ENCODE peak calls at places on chromosomes 13 and 19, in five cellular contexts. K, L, I, W and Z are unnamed samples.

GRCh38 chr19:30557212-30557611 is 185.0 kb downstream of the ZNF536 start:
- DNase-seq in K (no peak), I (no peak), W (no peak), L (no peak), Z (no peak)

GRCh38 chr19:29076161-29076560 is 136.8 kb downstream of the UQCRFS1 start:
- DNase-seq in L (no peak), K (no peak), W (no peak), I (no peak), Z (no peak)

GRCh38 chr19:45496349-45496953 is 396 bp downstream of the RTN2 start:
- DNase-seq in W (peak; percentile 80), K (no peak), I (peak; percentile 67), L (peak; percentile 59), Z (peak; percentile 92)

GRCh38 chr19:50203281-50204080 is at the start of gene MYH14:
- DNase-seq in L (peak; percentile 94), W (peak; percentile 82), I (peak; percentile 75), K (peak; percentile 81), Z (peak; percentile 98)

GRCh38 chr13:112200200-112200599 is 133.3 kb downstream of the SOX1 start:
- DNase-seq in W (no peak), I (no peak), L (no peak), K (peak; percentile 17), Z (no peak)

GRCh38 chr13:105937451-105937850 is 598.0 kb downstream of the EFNB2 start:
- DNase-seq in L (no peak), K (no peak), I (no peak), W (peak; percentile 50), Z (no peak)

GRCh38 chr13:69198706-69199105 is 908.9 kb upstream of the ATXN8OS start:
- DNase-seq in K (no peak), W (peak; percentile 42), I (no peak), L (no peak), Z (no peak)

GRCh38 chr19:42290136-42290522 is 11.8 kb upstream of the PRR19 start:
- DNase-seq in L (no peak), W (no peak), K (no peak), I (no peak), Z (no peak)

GRCh38 chr19:1837625-1838105 is 10.6 kb downstream of the REXO1 start:
- DNase-seq in L (no peak), W (peak; percentile 95), K (no peak), I (peak; percentile 83), Z (peak; percentile 93)

GRCh38 chr13:32413284-32413683 is 14.6 kb downstream of the N4BP2L1 start:
- DNase-seq in K (no peak), I (no peak), L (no peak), W (no peak), Z (no peak)

GRCh38 chr13:51818771-51819511 is 15.0 kb upstream of the DHRS12 start:
- DNase-seq in I (no peak), K (peak; percentile 76), L (no peak), W (no peak), Z (no peak)

GRCh38 chr19:53101518-53101917 is 1.7 kb downstream of the ZNF160 start:
- DNase-seq in L (no peak), K (no peak), I (peak; percentile 51), W (peak; percentile 34), Z (no peak)

GRCh38 chr19:495440-496332 is 600 bp upstream of the MADCAM1 start:
- DNase-seq in W (peak; percentile 84), K (no peak), L (peak; percentile 37), I (peak; percentile 66), Z (peak; percentile 92)

GRCh38 chr13:111951982-111952565 is 114.9 kb upstream of the SOX1 start:
- DNase-seq in L (no peak), K (no peak), W (no peak), I (no peak), Z (peak; percentile 31)

GRCh38 chr19:15373644-15374043 is 5.9 kb downstream of the AKAP8 start:
- DNase-seq in W (peak; percentile 25), L (no peak), I (no peak), K (no peak), Z (no peak)

GRCh38 chr19:10929402-10929794 is 787 bp downstream of the TIMM29 start:
- DNase-seq in W (no peak), I (peak; percentile 29), L (no peak), K (no peak), Z (no peak)

GRCh38 chr13:93672996-93673395 is 446.4 kb downstream of the GPC6 start:
- DNase-seq in L (no peak), K (no peak), I (no peak), W (no peak), Z (no peak)

GRCh38 chr13:33728271-33729037 is 89.5 kb upstream of the RFC3 start:
- DNase-seq in L (peak; percentile 61), I (no peak), K (peak; percentile 65), W (no peak), Z (no peak)

GRCh38 chr13:114066956-114067355 is 65.5 kb downstream of the RASA3 start:
- DNase-seq in I (no peak), K (no peak), W (no peak), L (peak; percentile 21), Z (no peak)

GRCh38 chr13:71454509-71454908 is 412.5 kb downstream of the DACH1 start:
- DNase-seq in I (no peak), W (no peak), L (no peak), K (no peak), Z (no peak)

GRCh38 chr19:33143897-33144405 is 12.0 kb downstream of the WDR88 start:
- DNase-seq in I (peak; percentile 75), W (peak; percentile 88), K (peak; percentile 84), L (peak; percentile 65), Z (peak; percentile 86)

GRCh38 chr13:99731747-99732146 is 230.5 kb downstream of the TM9SF2 start:
- DNase-seq in W (peak; percentile 42), I (no peak), L (no peak), K (no peak), Z (peak; percentile 84)

GRCh38 chr19:11457115-11457514 is 21.7 kb downstream of the PRKCSH start:
- DNase-seq in I (no peak), L (no peak), K (no peak), W (peak; percentile 45), Z (peak; percentile 60)

GRCh38 chr19:1364070-1364719 is 19.5 kb upstream of the NDUFS7 start:
- DNase-seq in I (no peak), L (no peak), K (no peak), W (no peak), Z (no peak)

GRCh38 chr13:45331981-45332830 is 8.8 kb downstream of the TPT1 start:
- DNase-seq in I (peak; percentile 60), L (peak; percentile 54), W (no peak), K (no peak), Z (no peak)

GRCh38 chr19:13297023-13297422 is 146.8 kb downstream of the IER2 start:
- DNase-seq in I (no peak), L (no peak), K (no peak), W (no peak), Z (no peak)

GRCh38 chr19:23887642-23888041 is 27.0 kb upstream of the ZNF726 start:
- DNase-seq in W (no peak), I (no peak), L (no peak), K (no peak), Z (no peak)

GRCh38 chr13:83121904-83122303 is 760.4 kb downstream of the SLITRK1 start:
- DNase-seq in K (no peak), L (no peak), I (no peak), W (no peak), Z (no peak)

GRCh38 chr13:80082396-80083096 is 258.4 kb downstream of the SPRY2 start:
- DNase-seq in W (no peak), L (no peak), I (no peak), K (no peak), Z (no peak)

GRCh38 chr19:46634045-46634655 is 1.9 kb downstream of the GNG8 start:
- DNase-seq in I (peak; percentile 94), K (peak; percentile 96), W (peak; percentile 90), L (peak; percentile 81), Z (peak; percentile 99)

GRCh38 chr13:44651724-44652123 is 75.6 kb upstream of the TSC22D1 start:
- DNase-seq in L (no peak), W (no peak), K (no peak), I (no peak), Z (no peak)

GRCh38 chr19:7597689-7598088 is 2.0 kb downstream of the CAMSAP3 start:
- DNase-seq in I (no peak), W (no peak), K (no peak), L (no peak), Z (no peak)

GRCh38 chr13:76683168-76683567 is 203.0 kb downstream of the KCTD12 start:
- DNase-seq in K (no peak), W (no peak), I (no peak), L (no peak), Z (no peak)

GRCh38 chr19:8129061-8129460 is 20.3 kb downstream of the FBN3 start:
- DNase-seq in L (no peak), I (no peak), W (no peak), K (no peak), Z (no peak)

GRCh38 chr13:42039457-42039945 is 8.9 kb upstream of the DGKH start:
- DNase-seq in L (no peak), W (peak; percentile 24), I (peak; percentile 30), K (no peak), Z (peak; percentile 49)
- TF ChIP-seq CTCF in L (no peak), W (no peak), I (no peak), K (no peak), Z (no peak)

DNA sequence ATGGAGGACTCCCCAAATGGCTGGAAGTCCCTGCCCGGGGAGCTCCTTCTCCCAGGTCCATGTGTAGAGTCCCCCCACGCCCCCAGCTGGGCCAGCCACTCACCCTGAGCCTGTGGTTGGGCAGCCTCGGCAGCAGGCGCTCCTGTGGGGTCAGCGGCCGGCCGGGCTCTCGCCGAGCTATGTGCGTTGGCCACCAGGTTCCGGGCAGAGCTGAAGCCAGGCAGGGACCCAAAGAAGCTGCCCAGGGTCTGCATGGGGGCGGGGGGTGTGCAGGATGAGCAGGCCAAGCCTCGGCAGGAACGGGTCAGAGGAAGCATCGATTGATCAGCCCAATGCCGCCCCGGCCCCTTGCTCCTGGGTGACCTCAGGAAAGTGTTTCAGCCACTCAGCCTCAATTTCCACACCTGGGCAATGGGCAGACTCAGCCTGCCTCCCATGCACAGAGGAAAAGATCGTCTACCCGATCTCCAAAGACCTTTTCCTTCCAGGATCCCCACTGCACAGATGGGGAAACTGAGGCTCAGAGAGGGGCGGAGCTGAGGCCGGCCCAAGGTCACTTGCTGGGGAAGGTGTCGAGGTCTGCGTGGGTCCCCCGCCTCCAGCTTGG is 732 bp downstream of the PLIN4 start:
- DNase-seq in W (no peak), K (no peak), I (no peak), L (no peak), Z (no peak)
- H3K4me1 ChIP-seq in W (peaks cover 3% of the 10 kb centered on the region), K (peaks cover 62% of the 10 kb centered on the region), I (no peaks in the 10 kb centered on the region), L (peaks cover 7% of the 10 kb centered on the region), Z (no peaks in the 10 kb centered on the region)

DNA sequence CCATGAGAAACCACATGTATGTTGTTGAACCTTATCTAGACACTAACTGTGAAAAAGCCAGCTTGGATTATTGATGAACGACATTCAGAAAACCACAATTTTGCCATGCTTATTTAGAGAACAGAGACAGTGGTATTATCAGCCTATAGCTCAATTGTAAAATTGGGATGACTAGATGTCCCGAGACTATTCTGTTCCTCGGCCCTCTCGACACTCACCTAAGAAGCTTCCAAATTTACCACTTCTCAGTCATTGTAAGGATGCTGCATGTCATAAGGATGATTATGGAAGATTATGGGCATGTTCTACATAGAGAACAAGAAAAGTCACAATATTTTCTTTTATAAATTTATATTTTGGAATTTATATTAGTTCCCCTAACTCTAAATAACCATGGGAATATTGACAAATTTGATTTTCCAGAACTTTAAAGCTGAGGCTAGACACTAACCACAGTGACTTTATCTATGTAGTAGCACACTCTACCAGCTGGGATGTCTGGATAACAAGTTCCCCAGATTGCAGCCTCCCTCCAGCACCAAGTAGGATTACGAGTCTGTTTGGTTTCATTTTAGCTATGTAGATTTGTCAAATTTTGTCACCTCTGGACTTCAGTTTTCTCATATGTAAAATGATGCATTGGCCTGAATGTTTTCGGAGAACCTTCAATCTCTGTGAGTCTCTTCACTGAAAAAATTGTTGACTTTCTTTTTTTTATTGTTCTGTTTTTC is 513.6 kb downstream of the IRS2 start:
- DNase-seq in I (no peak), K (no peak), L (no peak), W (no peak), Z (no peak)
- H3K27ac ChIP-seq in I (no peak overlapping the region), K (no peak overlapping the region), L (no peak overlapping the region), W (no peak overlapping the region), Z (no peak overlapping the region)

GRCh38 chr13:41546372-41547252 is 89.3 kb downstream of the RGCC start:
- DNase-seq in L (no peak), W (no peak), I (no peak), K (no peak), Z (no peak)
- TF ChIP-seq CTCF in L (no peak), W (no peak), I (no peak), K (no peak), Z (no peak)